ENCODE peak calls at places on chromosomes 6 and 20, in five cellular contexts. S, X, Q, I and P are unnamed samples.

GRCh38 chr6:28982476-28983266 is 22.4 kb downstream of the ZNF311 start:
- DNase-seq in I (no peak), Q (peak), X (peak), S (no peak), P (peak)

GRCh38 chr6:39884696-39885095 is 49.6 kb downstream of the MOCS1 start:
- DNase-seq in I (no peak), Q (no peak), S (no peak), X (no peak), P (no peak)

GRCh38 chr6:122180132-122180531 is 219.3 kb upstream of the HSF2 start:
- DNase-seq in I (no peak), X (no peak), Q (no peak), S (no peak), P (no peak)

GRCh38 chr20:49607568-49607967 is 39.6 kb upstream of the PTGIS start:
- DNase-seq in Q (no peak), I (peak), S (no peak), X (no peak), P (no peak)

GRCh38 chr20:4076671-4077070 is 61.3 kb upstream of the RNF24 start:
- DNase-seq in Q (no peak), I (no peak), X (no peak), S (no peak), P (no peak)

GRCh38 chr20:313948-314347 is 11.4 kb upstream of the SOX12 start:
- DNase-seq in X (no peak), I (no peak), Q (no peak), S (no peak), P (no peak)

GRCh38 chr6:166437661-166438060 is 54.9 kb upstream of the MPC1 start:
- DNase-seq in S (peak), I (no peak), X (no peak), Q (no peak), P (no peak)

GRCh38 chr6:98467091-98467490 is 367.3 kb upstream of the POU3F2 start:
- DNase-seq in X (no peak), S (no peak), Q (no peak), I (no peak), P (no peak)

GRCh38 chr20:37781626-37782025 is 87.8 kb downstream of the CTNNBL1 start:
- DNase-seq in Q (no peak), S (no peak), X (no peak), I (no peak), P (no peak)

GRCh38 chr6:164072240-164072666 is 657.7 kb downstream of the QKI start:
- DNase-seq in I (no peak), Q (no peak), S (no peak), X (no peak), P (no peak)

DNA sequence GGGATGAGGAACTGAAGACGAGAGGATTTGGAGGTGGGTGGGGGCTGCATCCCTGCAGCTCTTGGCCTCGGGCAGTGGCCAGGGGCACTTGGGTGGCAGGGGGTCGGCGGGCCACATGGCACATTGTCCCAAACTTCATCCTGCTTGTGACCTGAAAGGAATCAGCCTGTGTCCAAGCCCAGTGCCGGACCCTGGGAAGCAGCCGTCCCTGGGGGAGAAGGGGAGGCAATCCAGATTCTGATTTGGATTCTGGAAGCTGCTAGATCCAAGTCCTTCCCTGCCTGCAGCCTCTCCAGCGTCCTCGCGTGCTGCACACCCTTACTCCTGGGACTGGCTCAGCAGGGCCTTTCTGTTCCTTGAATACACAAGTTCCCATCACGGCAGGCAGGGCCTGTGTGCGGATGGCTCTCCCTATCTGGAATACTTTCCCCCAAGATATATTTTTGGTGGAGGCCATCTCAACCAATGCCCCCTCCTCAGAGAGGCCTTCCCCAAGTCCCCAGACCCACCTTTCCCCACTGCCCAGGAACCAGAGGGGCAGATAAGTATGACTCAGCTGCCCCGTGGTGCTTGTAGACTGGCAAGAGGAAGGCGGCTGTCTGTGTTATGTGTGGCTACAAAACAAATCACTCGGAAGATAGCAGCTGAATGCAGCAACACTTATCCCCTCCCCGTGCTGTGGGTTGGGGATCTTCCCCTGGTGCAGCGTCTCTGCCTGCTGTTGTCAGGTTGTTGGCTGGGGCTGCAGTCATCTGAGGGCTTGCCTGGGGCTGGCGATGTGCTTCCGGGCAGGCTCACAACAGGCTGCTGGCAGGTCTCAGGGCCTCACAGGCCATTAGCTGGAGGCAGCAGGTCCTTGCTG is 6.9 kb downstream of the NPEPL1 start:
- DNase-seq in S (no peak), X (no peak), I (no peak), Q (no peak), P (no peak)
- H3K27ac ChIP-seq in S (peak), X (no peak), I (no peak), Q (no peak), P (no peak)

DNA sequence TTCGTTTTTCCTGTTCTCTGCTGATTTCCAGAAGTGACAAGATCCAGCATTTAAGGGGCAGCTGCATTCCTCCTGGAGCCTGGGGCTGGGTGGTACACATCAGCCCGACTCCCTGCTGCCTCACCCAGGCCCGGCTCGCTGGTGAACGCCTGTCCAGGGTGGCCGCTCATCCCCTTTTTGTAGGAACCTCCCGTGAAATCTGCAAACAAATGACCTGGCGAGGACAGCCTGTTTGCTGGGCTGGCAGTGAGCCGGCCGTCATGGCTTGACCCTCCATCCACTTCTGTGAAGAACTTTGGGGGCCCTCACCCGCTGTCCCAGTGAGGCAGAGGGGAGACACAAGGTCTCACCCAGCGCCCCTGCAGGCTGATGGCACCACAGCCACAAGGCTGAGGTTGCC is 39.0 kb downstream of the PYGB start:
- DNase-seq in I (no peak), S (no peak), Q (peak), X (no peak), P (no peak)
- H3K27ac ChIP-seq in I (no peak), S (no peak), Q (no peak), X (no peak), P (no peak)

GRCh38 chr6:11246722-11247121 is 14.3 kb upstream of the NEDD9 start:
- DNase-seq in Q (no peak), X (no peak), I (no peak), S (no peak), P (no peak)
- H3K27ac ChIP-seq in Q (no peak), X (no peak), I (no peak), S (no peak), P (no peak)

GRCh38 chr6:50846109-50846859 is 27.6 kb downstream of the TFAP2B start:
- DNase-seq in I (no peak), S (no peak), X (no peak), Q (no peak), P (no peak)
- H3K27ac ChIP-seq in I (no peak), S (no peak), X (no peak), Q (no peak), P (no peak)

GRCh38 chr6:36052092-36052491 is 24.5 kb downstream of the MAPK14 start:
- DNase-seq in S (no peak), I (no peak), X (no peak), Q (no peak), P (no peak)
- H3K27ac ChIP-seq in S (peak), I (no peak), X (no peak), Q (no peak), P (no peak)

GRCh38 chr6:27809067-27809938 is 102.9 kb downstream of the OR2B2 start:
- DNase-seq in S (no peak), Q (no peak), X (no peak), I (no peak), P (no peak)

GRCh38 chr6:27809939-27810767 is 102.0 kb downstream of the OR2B2 start:
- DNase-seq in Q (peak), I (peak), X (peak), S (peak), P (peak)

GRCh38 chr6:27810768-27811298 is 101.4 kb downstream of the OR2B2 start:
- DNase-seq in S (no peak), I (no peak), X (no peak), Q (peak), P (peak)

DNA sequence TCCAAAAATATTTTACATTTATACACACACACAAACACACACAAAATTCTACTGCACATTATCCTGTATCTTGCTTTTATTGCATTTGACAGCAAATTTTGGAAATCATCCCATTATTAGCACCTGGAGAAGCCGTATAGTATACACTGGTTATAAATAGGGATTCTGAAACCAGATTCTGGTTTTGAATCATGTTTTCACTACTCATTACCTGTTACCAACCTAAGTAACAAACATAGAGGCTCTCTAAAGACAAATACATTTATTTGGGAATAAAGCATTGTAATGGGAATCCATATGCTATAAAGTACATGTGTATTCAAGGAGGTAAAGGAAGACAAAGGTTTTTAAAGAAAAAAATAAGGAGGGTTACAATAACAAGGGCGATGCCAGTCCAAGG is 106.8 kb downstream of the OR2B2 start:
- DNase-seq in Q (no peak), I (no peak), X (no peak), S (no peak), P (no peak)
- H3K27ac ChIP-seq in Q (no peak), I (no peak), X (no peak), S (no peak), P (no peak)

DNA sequence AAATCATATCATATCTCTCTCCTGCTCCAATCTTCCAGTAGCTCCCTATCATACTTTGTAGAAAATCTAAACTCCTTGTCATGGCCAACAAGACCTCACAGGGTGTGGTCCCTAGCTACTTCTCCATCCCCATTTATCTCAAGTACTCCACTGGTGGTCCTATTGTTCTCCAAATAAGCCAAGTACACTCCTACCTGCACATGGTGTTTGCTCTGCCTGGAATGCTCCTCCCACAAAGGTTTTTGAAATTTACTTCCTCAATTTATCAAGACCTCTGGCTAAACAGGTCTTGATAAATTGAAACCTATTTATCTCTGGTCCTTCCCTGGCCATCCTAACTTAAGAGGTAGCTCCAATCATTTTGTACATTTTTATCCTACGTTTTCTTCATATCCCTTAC is 12.1 kb downstream of the TMX4 start:
- DNase-seq in X (no peak), Q (no peak), I (no peak), S (no peak), P (no peak)
- H3K27ac ChIP-seq in X (no peak), Q (no peak), I (no peak), S (no peak), P (no peak)

DNA sequence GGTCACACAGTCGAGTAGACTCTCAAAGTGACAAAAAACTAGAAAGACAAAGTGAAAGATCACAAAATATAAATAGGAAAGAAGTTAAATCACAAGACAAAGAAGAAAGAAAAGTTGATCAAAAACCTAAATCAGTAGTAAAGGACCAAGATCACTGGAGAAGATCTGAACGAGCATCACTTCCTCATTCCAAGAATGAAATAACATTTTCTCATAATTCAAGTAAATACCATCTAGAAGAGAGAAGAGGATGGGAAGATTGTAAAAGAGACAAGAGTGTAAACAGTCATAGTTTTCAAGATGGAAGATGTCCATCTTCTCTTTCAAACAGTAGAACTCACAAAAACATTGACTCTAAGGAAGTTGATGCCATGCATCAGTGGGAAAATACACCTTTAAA is 31.6 kb upstream of the GJA10 start:
- DNase-seq in S (no peak), X (no peak), I (no peak), Q (no peak), P (no peak)
- H3K27ac ChIP-seq in S (no peak), X (no peak), I (no peak), Q (no peak), P (no peak)

DNA sequence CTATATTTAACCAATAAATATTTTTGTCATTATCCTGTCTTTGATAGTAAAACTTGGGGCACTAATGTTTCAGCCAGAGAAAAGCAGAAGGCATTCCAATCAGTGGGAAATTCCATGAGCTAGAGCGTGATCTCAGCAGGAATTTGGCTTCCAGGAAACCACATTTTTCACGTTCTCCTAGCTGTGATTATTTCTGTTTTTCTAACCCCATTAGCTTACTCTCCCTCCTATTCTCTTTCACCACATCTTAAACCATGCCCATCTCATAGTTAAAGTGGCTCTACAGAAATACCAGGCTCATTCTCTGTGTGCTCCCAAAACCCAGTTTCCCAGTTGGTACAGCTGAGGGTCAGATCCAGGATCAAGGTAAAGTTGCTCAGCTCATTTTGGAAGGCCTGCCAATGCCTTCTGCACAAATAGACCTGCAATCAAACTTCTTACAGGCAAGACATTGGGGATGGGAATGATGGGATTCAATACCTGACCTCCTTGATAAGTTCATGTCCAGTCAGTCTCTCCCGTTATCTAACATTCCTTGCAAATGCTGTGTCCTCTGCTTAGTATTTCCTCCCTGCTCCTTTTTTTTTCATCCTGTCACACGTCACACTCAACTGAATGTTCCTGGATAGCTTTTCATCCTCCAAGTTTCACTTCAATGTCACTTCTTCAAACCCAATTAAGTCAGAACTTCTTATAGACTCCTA is 33.1 kb upstream of the TMEM30A start:
- DNase-seq in X (no peak), S (no peak), Q (no peak), I (no peak), P (no peak)
- H3K27ac ChIP-seq in X (no peak), S (no peak), Q (no peak), I (no peak), P (no peak)